ENCODE peak calls at places on chromosomes 6 and 20, in seven cellular contexts. V is lung; X is naive thymus-derived CD4-positive, alpha-beta T cell; C is right cardiac atrium; Z is WERI-Rb-1; Y is left lung; H is BE2C. I is an unnamed sample.
A peak's percentile ranks its signal among the peaks of the same experiment; 100 is the strongest.

GRCh38 chr6:94769197-94769596 is 808.1 kb upstream of the MANEA start:
- DNase-seq in V (no peak), X (no peak), C (no peak), Z (no peak), Y (no peak), H (no peak), I (no peak)

GRCh38 chr20:49642808-49643207 is 70.9 kb downstream of the B4GALT5 start:
- DNase-seq in V (no peak), X (no peak), C (no peak), Z (no peak), Y (no peak), H (no peak), I (no peak)

GRCh38 chr6:158170656-158171081 is 2.5 kb downstream of the GTF2H5 start:
- DNase-seq in V (no peak), X (no peak), C (no peak), Z (no peak), Y (no peak), H (no peak), I (no peak)

GRCh38 chr20:55353206-55353605 is 652.1 kb downstream of the CBLN4 start:
- DNase-seq in V (no peak), X (no peak), C (no peak), Z (no peak), Y (no peak), H (no peak), I (no peak)

GRCh38 chr6:24802271-24803059 is 3.7 kb upstream of the ARMH2 start:
- DNase-seq in V (no peak), X (no peak), C (no peak), Z (no peak), Y (no peak), H (no peak), I (no peak)

GRCh38 chr6:144434308-144434990 is 149.3 kb downstream of the UTRN start:
- DNase-seq in V (no peak), X (no peak), C (no peak), Z (no peak), Y (no peak), H (no peak), I (no peak)

GRCh38 chr6:112231609-112232060 is 22.7 kb downstream of the LAMA4 start:
- DNase-seq in V (no peak), X (no peak), C (no peak), Z (no peak), Y (no peak), H (no peak), I (no peak)

GRCh38 chr20:6026051-6026450 is 27.8 kb downstream of the LRRN4 start:
- DNase-seq in V (no peak), X (no peak), C (no peak), Z (peak; percentile 30), Y (no peak), H (no peak), I (no peak)

GRCh38 chr6:95545226-95545625 is 32.1 kb upstream of the MANEA start:
- DNase-seq in V (no peak), X (no peak), C (no peak), Z (peak; percentile 10), Y (no peak), H (no peak), I (no peak)

GRCh38 chr20:49986049-49986448 is 3.3 kb downstream of the SNAI1 start:
- DNase-seq in V (no peak), X (no peak), C (no peak), Z (no peak), Y (no peak), H (no peak), I (no peak)

GRCh38 chr6:89243331-89243629 is 26.1 kb upstream of the GABRR1 start:
- DNase-seq in V (no peak), X (no peak), C (no peak), Z (no peak), Y (no peak), H (no peak), I (no peak)

GRCh38 chr20:8481636-8482035 is 349.6 kb downstream of the PLCB1 start:
- DNase-seq in V (no peak), X (no peak), C (no peak), Z (no peak), Y (no peak), H (no peak), I (no peak)

GRCh38 chr6:137517404-137517803 is 23.2 kb upstream of the OLIG3 start:
- DNase-seq in V (no peak), X (no peak), C (no peak), Z (no peak), Y (no peak), H (no peak), I (no peak)

GRCh38 chr6:88807622-88808021 is 155.8 kb downstream of the RNGTT start:
- DNase-seq in V (no peak), X (no peak), C (no peak), Z (no peak), Y (no peak), H (no peak), I (no peak)

GRCh38 chr6:26126394-26127221 is 39.4 kb downstream of the HFE start:
- DNase-seq in V (no peak), X (no peak), C (no peak), Z (peak; percentile 36), Y (no peak), H (no peak), I (no peak)

GRCh38 chr6:45424628-45424955 is 46.9 kb upstream of the SUPT3H start:
- DNase-seq in V (no peak), X (no peak), C (no peak), Z (no peak), Y (no peak), H (no peak), I (no peak)
- H3K4me3 ChIP-seq in V (no peak overlapping the region), X (peak overlapping the region; percentile 30), C (no peak overlapping the region), Z (no peak overlapping the region), Y (peak overlapping the region; percentile 69), H (no peak overlapping the region), I (peak overlapping the region; percentile 17)

GRCh38 chr6:70414813-70415212 is 1.5 kb downstream of the FAM135A start:
- DNase-seq in V (no peak), X (no peak), C (no peak), Z (no peak), Y (no peak), H (no peak), I (no peak)
- H3K4me3 ChIP-seq in V (no peak overlapping the region), X (no peak overlapping the region), C (peak overlapping the region; percentile 93), Z (no peak overlapping the region), Y (peak overlapping the region; percentile 95), H (peak overlapping the region; percentile 96), I (no peak overlapping the region)

GRCh38 chr20:17825251-17825691 is 125.5 kb downstream of the BANF2 start:
- DNase-seq in V (no peak), X (no peak), C (peak; percentile 38), Z (no peak), Y (no peak), H (no peak), I (no peak)
- H3K4me3 ChIP-seq in V (no peak overlapping the region), X (no peak overlapping the region), C (no peak overlapping the region), Z (no peak overlapping the region), Y (no peak overlapping the region), H (no peak overlapping the region), I (no peak overlapping the region)

GRCh38 chr6:68059894-68060293 is 575.2 kb upstream of the ADGRB3 start:
- DNase-seq in V (no peak), X (no peak), C (no peak), Z (no peak), Y (no peak), H (no peak), I (no peak)
- H3K4me3 ChIP-seq in V (no peak overlapping the region), X (no peak overlapping the region), C (no peak overlapping the region), Z (no peak overlapping the region), Y (no peak overlapping the region), H (no peak overlapping the region), I (no peak overlapping the region)

GRCh38 chr6:167645383-167645782 is 181.3 kb upstream of the AFDN start:
- DNase-seq in V (no peak), X (no peak), C (no peak), Z (no peak), Y (no peak), H (no peak), I (no peak)

GRCh38 chr6:167643223-167643622 is 183.5 kb upstream of the AFDN start:
- DNase-seq in V (no peak), X (no peak), C (no peak), Z (no peak), Y (no peak), H (no peak), I (no peak)

GRCh38 chr6:167643716-167644115 is 183.0 kb upstream of the AFDN start:
- DNase-seq in V (no peak), X (no peak), C (no peak), Z (no peak), Y (no peak), H (no peak), I (no peak)

GRCh38 chr6:167647333-167647732 is 179.4 kb upstream of the AFDN start:
- DNase-seq in V (no peak), X (no peak), C (no peak), Z (no peak), Y (no peak), H (no peak), I (no peak)

DNA sequence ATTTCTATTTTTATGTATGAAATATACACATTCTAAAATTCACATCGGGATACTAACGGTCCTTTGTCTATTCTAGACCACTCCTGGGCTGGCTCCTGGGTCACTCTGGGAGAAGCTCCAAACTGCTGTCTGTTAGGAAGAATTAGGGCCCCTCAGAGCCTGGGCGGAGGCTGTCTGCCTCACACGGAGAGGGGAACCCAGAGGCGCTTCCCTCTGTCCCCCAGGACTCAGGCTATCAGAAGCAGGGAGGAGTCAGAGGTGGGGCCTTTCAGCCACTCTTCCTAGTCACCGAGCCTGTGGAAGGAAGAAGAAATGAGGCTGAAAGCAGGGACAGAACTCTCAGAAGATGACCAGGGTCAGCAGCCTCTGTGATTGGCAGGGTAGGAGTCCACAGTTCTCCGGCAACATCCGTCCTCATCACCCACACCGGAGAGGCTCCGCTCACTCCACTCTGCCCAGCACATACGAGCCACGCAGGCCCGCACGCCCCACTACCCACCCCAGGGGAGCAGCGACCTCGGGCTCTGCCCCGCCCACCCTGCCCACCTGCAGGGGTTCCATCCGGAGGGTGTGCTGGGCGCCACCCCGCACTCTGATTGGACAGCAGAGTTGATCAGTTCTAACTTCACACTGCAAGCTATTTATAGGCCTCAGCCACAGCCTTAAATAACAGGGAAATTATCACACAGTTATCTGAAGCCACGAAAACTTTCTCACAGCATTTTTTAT is 182.1 kb upstream of the AFDN start:
- DNase-seq in V (no peak), X (no peak), C (no peak), Z (no peak), Y (no peak), H (no peak), I (no peak)
- H3K4me3 ChIP-seq in V (no peak overlapping the region), X (no peak overlapping the region), C (peak overlapping the region; percentile 17), Z (no peak overlapping the region), Y (no peak overlapping the region), H (no peak overlapping the region), I (no peak overlapping the region)

GRCh38 chr6:100464910-100465700 is at the start of gene SIM1:
- DNase-seq in V (no peak), X (no peak), C (peak; percentile 52), Z (peak; percentile 93), Y (peak; percentile 77), H (peak; percentile 82), I (no peak)

GRCh38 chr6:100462396-100462795 is 2.3 kb downstream of the SIM1 start:
- DNase-seq in V (no peak), X (no peak), C (no peak), Z (no peak), Y (no peak), H (no peak), I (no peak)

GRCh38 chr6:100464162-100464851 is 414 bp downstream of the SIM1 start:
- DNase-seq in V (no peak), X (no peak), C (no peak), Z (peak; percentile 54), Y (no peak), H (no peak), I (no peak)

GRCh38 chr6:100462990-100463684 is 1.6 kb downstream of the SIM1 start:
- DNase-seq in V (no peak), X (no peak), C (no peak), Z (no peak), Y (no peak), H (no peak), I (no peak)

GRCh38 chr6:100463685-100464161 is 998 bp downstream of the SIM1 start:
- DNase-seq in V (no peak), X (no peak), C (no peak), Z (no peak), Y (no peak), H (no peak), I (no peak)
- H3K4me3 ChIP-seq in V (no peak overlapping the region), X (no peak overlapping the region), C (no peak overlapping the region), Z (peak overlapping the region; percentile 85), Y (no peak overlapping the region), H (no peak overlapping the region), I (no peak overlapping the region)

I was measured in CD4-positive, alpha-beta memory T cell.